ENCODE peak calls at places on chromosomes 7 and 10, in four cellular contexts. P is H1, H is K562, N is GM12878. G is an unnamed sample.

GRCh38 chr10:14592026-14592425 is 182.7 kb downstream of the FAM107B start:
- DNase-seq in P (no peak), N (no peak), H (no peak), G (no peak)

GRCh38 chr7:155062431-155062830 is 7.7 kb upstream of the HTR5A start:
- DNase-seq in N (no peak), P (no peak), H (no peak), G (no peak)

GRCh38 chr10:31700222-31700621 is 228.4 kb downstream of the ARHGAP12 start:
- DNase-seq in H (no peak), N (no peak), P (no peak), G (no peak)

GRCh38 chr7:38535013-38535412 is 96.2 kb downstream of the AMPH start:
- DNase-seq in N (no peak), H (no peak), P (no peak), G (no peak)

GRCh38 chr7:88331322-88331721 is 24.6 kb upstream of the STEAP4 start:
- DNase-seq in N (no peak), P (no peak), H (no peak), G (no peak)

GRCh38 chr7:99109108-99110051 is 34.5 kb downstream of the SMURF1 start:
- DNase-seq in N (no peak), H (no peak), P (no peak), G (no peak)

GRCh38 chr10:102480396-102480795 is 22.1 kb downstream of the ACTR1A start:
- DNase-seq in N (no peak), H (no peak), P (no peak), G (no peak)

GRCh38 chr7:157519246-157519645 is 182.4 kb downstream of the DNAJB6 start:
- DNase-seq in N (no peak), H (no peak), P (no peak), G (no peak)

GRCh38 chr10:122362621-122363020 is 11.9 kb upstream of the PLEKHA1 start:
- DNase-seq in P (no peak), N (no peak), H (no peak), G (no peak)

GRCh38 chr7:50342616-50343114 is 38.1 kb downstream of the IKZF1 start:
- DNase-seq in H (no peak), P (no peak), N (no peak), G (no peak)

GRCh38 chr10:19302117-19302516 is 253.5 kb downstream of the MALRD1 start:
- DNase-seq in P (no peak), N (no peak), H (no peak), G (no peak)

GRCh38 chr10:11197266-11197712 is 179.6 kb downstream of the CELF2 start:
- DNase-seq in P (no peak), H (no peak), N (peak), G (no peak)

GRCh38 chr10:46236941-46237681 is 49.7 kb upstream of the ANTXRL start:
- DNase-seq in N (no peak), P (no peak), H (no peak), G (no peak)

GRCh38 chr7:51351661-51352060 is 35.1 kb upstream of the COBL start:
- DNase-seq in N (no peak), P (no peak), H (no peak), G (no peak)

GRCh38 chr10:91924212-91925021 is 847 bp downstream of the BTAF1 start:
- DNase-seq in N (no peak), P (no peak), H (no peak), G (no peak)

GRCh38 chr7:98619450-98620321 is 2.6 kb downstream of the NPTX2 start:
- DNase-seq in N (no peak), P (no peak), H (no peak), G (no peak)

GRCh38 chr7:112580717-112581435 is 100.1 kb downstream of the LSMEM1 start:
- DNase-seq in H (no peak), P (no peak), N (no peak), G (no peak)

GRCh38 chr7:128914566-128915151 is 4.2 kb upstream of the KCP start:
- DNase-seq in P (no peak), H (no peak), N (no peak), G (no peak)

GRCh38 chr10:98886686-98887085 is 349.0 kb downstream of the HPSE2 start:
- DNase-seq in N (no peak), H (no peak), P (no peak), G (no peak)

GRCh38 chr7:116802784-116803183 is 59.6 kb upstream of the CAPZA2 start:
- DNase-seq in N (no peak), H (peak), P (no peak), G (peak)

GRCh38 chr7:133977409-133978274 is 149.5 kb upstream of the LRGUK start:
- DNase-seq in P (no peak), N (no peak), H (no peak), G (no peak)

GRCh38 chr10:124087672-124088634 is 5.4 kb downstream of the CHST15 start:
- DNase-seq in N (no peak), H (no peak), P (no peak), G (no peak)

GRCh38 chr10:6382081-6382480 is 179.3 kb downstream of the PFKFB3 start:
- DNase-seq in N (peak), P (no peak), H (no peak), G (no peak)

GRCh38 chr10:96043895-96044580 is 655 bp downstream of the CCNJ start:
- DNase-seq in H (peak), N (no peak), P (no peak), G (no peak)

GRCh38 chr10:70132098-70133029 is at the start of gene AIFM2:
- DNase-seq in N (no peak), P (no peak), H (peak), G (peak)

GRCh38 chr7:19852192-19852591 is 78.8 kb upstream of the TMEM196 start:
- DNase-seq in H (no peak), N (no peak), P (no peak), G (no peak)
- TF ChIP-seq RAD21 in H (no peak), N (no peak), P (no peak), G (no peak)

DNA sequence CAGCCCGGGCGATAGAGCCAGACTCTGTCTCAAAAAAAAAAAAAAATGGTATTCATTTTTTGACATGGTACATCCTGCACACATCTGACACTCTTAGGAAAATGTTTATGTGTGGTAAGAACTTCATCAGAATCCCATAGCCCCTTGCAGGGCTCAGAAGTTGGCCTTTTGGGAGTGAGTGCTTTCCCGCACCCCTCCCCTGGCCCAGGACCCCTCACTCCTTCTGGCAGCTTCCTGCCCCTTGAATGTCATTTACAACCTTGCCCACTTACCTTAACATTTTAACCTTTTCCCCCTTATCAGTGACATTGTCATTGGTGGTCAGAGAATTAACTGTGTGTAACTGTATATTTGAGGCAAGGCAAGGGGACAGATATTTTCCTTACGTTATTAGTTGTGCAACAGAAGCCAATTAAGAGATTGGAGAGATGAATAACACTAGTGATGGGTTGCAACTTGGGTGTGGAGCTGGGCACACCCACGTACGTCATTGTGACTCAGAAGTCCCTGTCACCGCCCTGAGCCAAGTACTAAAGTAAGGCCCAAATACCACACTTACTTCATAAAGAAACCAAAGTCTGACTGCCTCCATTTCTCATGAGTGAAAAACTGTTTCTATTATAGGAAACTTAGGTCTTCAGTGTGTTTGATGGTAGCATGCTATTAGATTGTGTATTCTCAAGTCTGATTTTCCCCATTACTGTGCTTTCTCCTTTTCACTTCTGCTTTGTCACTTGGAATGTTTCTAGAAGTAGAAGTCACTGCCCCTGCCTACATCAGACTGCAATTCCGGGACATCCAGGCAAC is 31.6 kb downstream of the OGDH start:
- DNase-seq in N (peak), H (peak), P (no peak), G (peak)
- TF ChIP-seq EGR1 in N (no peak), H (peak), P (no peak), G (peak)

GRCh38 chr7:11533229-11533820 is 298.7 kb downstream of the THSD7A start:
- DNase-seq in H (no peak), N (no peak), P (no peak), G (no peak)

GRCh38 chr7:11527707-11528106 is 304.3 kb downstream of the THSD7A start:
- DNase-seq in H (no peak), P (no peak), N (no peak), G (no peak)

GRCh38 chr7:11524476-11525398 is 307.3 kb downstream of the THSD7A start:
- DNase-seq in H (no peak), N (no peak), P (no peak), G (no peak)

GRCh38 chr7:11529382-11529781 is 302.6 kb downstream of the THSD7A start:
- DNase-seq in H (no peak), N (no peak), P (no peak), G (no peak)
- TF ChIP-seq RAD21 in H (no peak), N (no peak), P (no peak), G (no peak)

GRCh38 chr7:101714097-101714496 is 85.0 kb upstream of the MYL10 start:
- DNase-seq in P (no peak), N (no peak), H (no peak), G (no peak)
- TF ChIP-seq EGR1 in P (no peak), N (no peak), H (no peak), G (no peak)

G was measured in HCT116.